ENCODE peak calls at places on chromosomes 12 and 14, in four cellular contexts. One of them, this sample, is unnamed.

GRCh38 chr12:50062733-50063452 is 5.5 kb downstream of the ASIC1 start:
- DNase-seq in stimulated activated CD4-positive, alpha-beta T cell treated with anti-CD3 and anti-CD28 coated beads, TNF-alpha, amount 100 ng/mL, for 1 hour: no peak
- DNase-seq in MCF 10A: peak
- DNase-seq in H4: no peak
- DNase-seq in this sample: no peak

GRCh38 chr12:117042171-117042809 is 56.9 kb downstream of the TESC start:
- DNase-seq in MCF 10A: no peak
- DNase-seq in H4: no peak
- DNase-seq in stimulated activated CD4-positive, alpha-beta T cell treated with anti-CD3 and anti-CD28 coated beads, TNF-alpha, amount 100 ng/mL, for 1 hour: no peak
- DNase-seq in this sample: no peak

GRCh38 chr12:20142295-20142694 is 226.0 kb upstream of the PDE3A start:
- DNase-seq in stimulated activated CD4-positive, alpha-beta T cell treated with anti-CD3 and anti-CD28 coated beads, TNF-alpha, amount 100 ng/mL, for 1 hour: no peak
- DNase-seq in H4: peak
- DNase-seq in MCF 10A: no peak
- DNase-seq in this sample: no peak

GRCh38 chr12:98373019-98373554 is 142.3 kb upstream of the TMPO start:
- DNase-seq in stimulated activated CD4-positive, alpha-beta T cell treated with anti-CD3 and anti-CD28 coated beads, TNF-alpha, amount 100 ng/mL, for 1 hour: no peak
- DNase-seq in MCF 10A: peak
- DNase-seq in H4: peak
- DNase-seq in this sample: no peak

GRCh38 chr14:20427231-20428009 is 8.5 kb downstream of the KLHL33 start:
- DNase-seq in H4: peak
- DNase-seq in stimulated activated CD4-positive, alpha-beta T cell treated with anti-CD3 and anti-CD28 coated beads, TNF-alpha, amount 100 ng/mL, for 1 hour: no peak
- DNase-seq in MCF 10A: peak
- DNase-seq in this sample: no peak

GRCh38 chr12:17528394-17528793 is 561.6 kb downstream of the RERGL start:
- DNase-seq in H4: peak
- DNase-seq in stimulated activated CD4-positive, alpha-beta T cell treated with anti-CD3 and anti-CD28 coated beads, TNF-alpha, amount 100 ng/mL, for 1 hour: no peak
- DNase-seq in MCF 10A: no peak
- DNase-seq in this sample: no peak

GRCh38 chr14:100686858-100687257 is 39.8 kb upstream of the DLK1 start:
- DNase-seq in H4: no peak
- DNase-seq in stimulated activated CD4-positive, alpha-beta T cell treated with anti-CD3 and anti-CD28 coated beads, TNF-alpha, amount 100 ng/mL, for 1 hour: no peak
- DNase-seq in MCF 10A: no peak
- DNase-seq in this sample: no peak

GRCh38 chr14:76376878-76377523 is 1.1 kb downstream of the ESRRB start:
- DNase-seq in stimulated activated CD4-positive, alpha-beta T cell treated with anti-CD3 and anti-CD28 coated beads, TNF-alpha, amount 100 ng/mL, for 1 hour: no peak
- DNase-seq in MCF 10A: no peak
- DNase-seq in H4: no peak
- DNase-seq in this sample: no peak

GRCh38 chr12:96421014-96421413 is 20.8 kb upstream of the CDK17 start:
- DNase-seq in H4: no peak
- DNase-seq in MCF 10A: no peak
- DNase-seq in stimulated activated CD4-positive, alpha-beta T cell treated with anti-CD3 and anti-CD28 coated beads, TNF-alpha, amount 100 ng/mL, for 1 hour: no peak
- DNase-seq in this sample: no peak

GRCh38 chr14:100140452-100141132 is 18.9 kb downstream of the DEGS2 start:
- DNase-seq in H4: no peak
- DNase-seq in MCF 10A: no peak
- DNase-seq in stimulated activated CD4-positive, alpha-beta T cell treated with anti-CD3 and anti-CD28 coated beads, TNF-alpha, amount 100 ng/mL, for 1 hour: no peak
- DNase-seq in this sample: no peak

GRCh38 chr12:75315518-75315917 is 14.6 kb downstream of the CAPS2 start:
- DNase-seq in stimulated activated CD4-positive, alpha-beta T cell treated with anti-CD3 and anti-CD28 coated beads, TNF-alpha, amount 100 ng/mL, for 1 hour: no peak
- DNase-seq in MCF 10A: no peak
- DNase-seq in H4: no peak
- DNase-seq in this sample: no peak

GRCh38 chr12:22792198-22792597 is 167.2 kb downstream of the ETNK1 start:
- DNase-seq in H4: no peak
- DNase-seq in MCF 10A: peak
- DNase-seq in stimulated activated CD4-positive, alpha-beta T cell treated with anti-CD3 and anti-CD28 coated beads, TNF-alpha, amount 100 ng/mL, for 1 hour: no peak
- DNase-seq in this sample: no peak

GRCh38 chr14:69268223-69268622 is 8.3 kb downstream of the GALNT16 start:
- DNase-seq in stimulated activated CD4-positive, alpha-beta T cell treated with anti-CD3 and anti-CD28 coated beads, TNF-alpha, amount 100 ng/mL, for 1 hour: no peak
- DNase-seq in MCF 10A: no peak
- DNase-seq in H4: no peak
- DNase-seq in this sample: no peak

GRCh38 chr12:62632521-62632920 is 165.9 kb downstream of the MON2 start:
- DNase-seq in stimulated activated CD4-positive, alpha-beta T cell treated with anti-CD3 and anti-CD28 coated beads, TNF-alpha, amount 100 ng/mL, for 1 hour: no peak
- DNase-seq in MCF 10A: no peak
- DNase-seq in H4: no peak
- DNase-seq in this sample: no peak

GRCh38 chr12:64323476-64324225 is 66.9 kb downstream of the C12orf56 start:
- DNase-seq in H4: no peak
- DNase-seq in stimulated activated CD4-positive, alpha-beta T cell treated with anti-CD3 and anti-CD28 coated beads, TNF-alpha, amount 100 ng/mL, for 1 hour: no peak
- DNase-seq in MCF 10A: no peak
- DNase-seq in this sample: no peak

GRCh38 chr14:99537399-99537798 is 56.2 kb downstream of the CCNK start:
- DNase-seq in stimulated activated CD4-positive, alpha-beta T cell treated with anti-CD3 and anti-CD28 coated beads, TNF-alpha, amount 100 ng/mL, for 1 hour: no peak
- DNase-seq in MCF 10A: peak
- DNase-seq in H4: peak
- DNase-seq in this sample: no peak

GRCh38 chr14:39015360-39015961 is 87.6 kb downstream of the SEC23A start:
- DNase-seq in stimulated activated CD4-positive, alpha-beta T cell treated with anti-CD3 and anti-CD28 coated beads, TNF-alpha, amount 100 ng/mL, for 1 hour: no peak
- DNase-seq in MCF 10A: peak
- DNase-seq in H4: peak
- DNase-seq in this sample: no peak

GRCh38 chr14:72906879-72907278 is 13.0 kb upstream of the DPF3 start:
- DNase-seq in stimulated activated CD4-positive, alpha-beta T cell treated with anti-CD3 and anti-CD28 coated beads, TNF-alpha, amount 100 ng/mL, for 1 hour: no peak
- DNase-seq in MCF 10A: no peak
- DNase-seq in H4: no peak
- DNase-seq in this sample: no peak

GRCh38 chr12:94099191-94099983 is 49.0 kb upstream of the PLXNC1 start:
- DNase-seq in stimulated activated CD4-positive, alpha-beta T cell treated with anti-CD3 and anti-CD28 coated beads, TNF-alpha, amount 100 ng/mL, for 1 hour: no peak
- DNase-seq in H4: no peak
- DNase-seq in MCF 10A: peak
- DNase-seq in this sample: no peak

GRCh38 chr14:94356379-94357056 is 31.9 kb downstream of the SERPINA1 start:
- DNase-seq in H4: no peak
- DNase-seq in MCF 10A: no peak
- DNase-seq in stimulated activated CD4-positive, alpha-beta T cell treated with anti-CD3 and anti-CD28 coated beads, TNF-alpha, amount 100 ng/mL, for 1 hour: no peak
- DNase-seq in this sample: no peak

GRCh38 chr12:118436002-118436724 is 59.8 kb downstream of the SUDS3 start:
- DNase-seq in MCF 10A: peak
- DNase-seq in H4: no peak
- DNase-seq in stimulated activated CD4-positive, alpha-beta T cell treated with anti-CD3 and anti-CD28 coated beads, TNF-alpha, amount 100 ng/mL, for 1 hour: no peak
- DNase-seq in this sample: no peak

GRCh38 chr12:15256760-15257159 is 35.5 kb upstream of the RERG start:
- DNase-seq in MCF 10A: peak
- DNase-seq in H4: peak
- DNase-seq in stimulated activated CD4-positive, alpha-beta T cell treated with anti-CD3 and anti-CD28 coated beads, TNF-alpha, amount 100 ng/mL, for 1 hour: no peak
- DNase-seq in this sample: no peak

GRCh38 chr14:100669011-100669412 is 57.7 kb upstream of the DLK1 start:
- DNase-seq in H4: no peak
- DNase-seq in stimulated activated CD4-positive, alpha-beta T cell treated with anti-CD3 and anti-CD28 coated beads, TNF-alpha, amount 100 ng/mL, for 1 hour: no peak
- DNase-seq in MCF 10A: no peak
- DNase-seq in this sample: no peak

GRCh38 chr14:99982449-99983250 is 82.6 kb upstream of the EVL start:
- DNase-seq in stimulated activated CD4-positive, alpha-beta T cell treated with anti-CD3 and anti-CD28 coated beads, TNF-alpha, amount 100 ng/mL, for 1 hour: peak
- DNase-seq in MCF 10A: peak
- DNase-seq in H4: peak
- DNase-seq in this sample: no peak

GRCh38 chr12:5514545-5514944 is 82.6 kb downstream of the NTF3 start:
- DNase-seq in MCF 10A: no peak
- DNase-seq in stimulated activated CD4-positive, alpha-beta T cell treated with anti-CD3 and anti-CD28 coated beads, TNF-alpha, amount 100 ng/mL, for 1 hour: no peak
- DNase-seq in H4: no peak
- DNase-seq in this sample: no peak

GRCh38 chr12:129844662-129845061 is 59.2 kb downstream of the TMEM132D start:
- DNase-seq in H4: no peak
- DNase-seq in stimulated activated CD4-positive, alpha-beta T cell treated with anti-CD3 and anti-CD28 coated beads, TNF-alpha, amount 100 ng/mL, for 1 hour: no peak
- DNase-seq in MCF 10A: peak
- DNase-seq in this sample: no peak

GRCh38 chr12:92546259-92546825 is 156.4 kb upstream of the PLEKHG7 start:
- DNase-seq in stimulated activated CD4-positive, alpha-beta T cell treated with anti-CD3 and anti-CD28 coated beads, TNF-alpha, amount 100 ng/mL, for 1 hour: no peak
- DNase-seq in H4: no peak
- DNase-seq in MCF 10A: no peak
- DNase-seq in this sample: no peak

GRCh38 chr14:65847065-65847847 is 434.7 kb downstream of the FUT8 start:
- DNase-seq in stimulated activated CD4-positive, alpha-beta T cell treated with anti-CD3 and anti-CD28 coated beads, TNF-alpha, amount 100 ng/mL, for 1 hour: peak
- DNase-seq in MCF 10A: no peak
- DNase-seq in H4: no peak
- DNase-seq in this sample: no peak

GRCh38 chr12:53115891-53116675 is 12.8 kb downstream of the SOAT2 start:
- DNase-seq in H4: no peak
- DNase-seq in stimulated activated CD4-positive, alpha-beta T cell treated with anti-CD3 and anti-CD28 coated beads, TNF-alpha, amount 100 ng/mL, for 1 hour: no peak
- DNase-seq in MCF 10A: no peak
- DNase-seq in this sample: no peak

GRCh38 chr12:108696996-108697290 is 34.4 kb downstream of the CORO1C start:
- DNase-seq in stimulated activated CD4-positive, alpha-beta T cell treated with anti-CD3 and anti-CD28 coated beads, TNF-alpha, amount 100 ng/mL, for 1 hour: no peak
- DNase-seq in MCF 10A: no peak
- DNase-seq in H4: no peak
- DNase-seq in this sample: no peak

GRCh38 chr12:114764516-114764915 is 80.5 kb upstream of the TBX3 start:
- DNase-seq in MCF 10A: no peak
- DNase-seq in H4: no peak
- DNase-seq in stimulated activated CD4-positive, alpha-beta T cell treated with anti-CD3 and anti-CD28 coated beads, TNF-alpha, amount 100 ng/mL, for 1 hour: no peak
- DNase-seq in this sample: no peak

GRCh38 chr12:68538722-68539614 is 71.7 kb upstream of the RAP1B start:
- DNase-seq in H4: peak
- DNase-seq in stimulated activated CD4-positive, alpha-beta T cell treated with anti-CD3 and anti-CD28 coated beads, TNF-alpha, amount 100 ng/mL, for 1 hour: no peak
- DNase-seq in MCF 10A: no peak
- DNase-seq in this sample: no peak

This sample was measured in D721Med.